ENCODE peak calls at places on chromosomes 5 and 9, in five cellular contexts. One of them, this sample, is unnamed.

GRCh38 chr9:35749515-35750255 is 598 bp downstream of the RGP1 start:
- DNase-seq in NCI-H1436 treated with DMSO at 0.1 percent for 48 hours: no peak
- DNase-seq in HTR-8/SVneo: no peak
- DNase-seq in CD4-positive, alpha-beta T cell: peak
- DNase-seq in COR-L47: no peak
- DNase-seq in this sample: peak

GRCh38 chr9:20473566-20474116 is 148.7 kb downstream of the MLLT3 start:
- DNase-seq in NCI-H1436 treated with DMSO at 0.1 percent for 48 hours: no peak
- DNase-seq in HTR-8/SVneo: no peak
- DNase-seq in CD4-positive, alpha-beta T cell: no peak
- DNase-seq in COR-L47: no peak
- DNase-seq in this sample: no peak

GRCh38 chr9:94847486-94847885 is 121.0 kb downstream of the AOPEP start:
- DNase-seq in NCI-H1436 treated with DMSO at 0.1 percent for 48 hours: no peak
- DNase-seq in HTR-8/SVneo: peak
- DNase-seq in CD4-positive, alpha-beta T cell: no peak
- DNase-seq in COR-L47: no peak
- DNase-seq in this sample: no peak

GRCh38 chr5:128649183-128649582 is 111.1 kb upstream of the FBN2 start:
- DNase-seq in NCI-H1436 treated with DMSO at 0.1 percent for 48 hours: no peak
- DNase-seq in HTR-8/SVneo: no peak
- DNase-seq in CD4-positive, alpha-beta T cell: no peak
- DNase-seq in COR-L47: no peak
- DNase-seq in this sample: no peak

GRCh38 chr5:74415695-74416102 is 224.8 kb downstream of the ENC1 start:
- DNase-seq in NCI-H1436 treated with DMSO at 0.1 percent for 48 hours: no peak
- DNase-seq in HTR-8/SVneo: no peak
- DNase-seq in CD4-positive, alpha-beta T cell: no peak
- DNase-seq in COR-L47: no peak
- DNase-seq in this sample: no peak

GRCh38 chr9:109903515-109904138 is 123.6 kb downstream of the PALM2AKAP2 start:
- DNase-seq in NCI-H1436 treated with DMSO at 0.1 percent for 48 hours: no peak
- DNase-seq in HTR-8/SVneo: peak
- DNase-seq in CD4-positive, alpha-beta T cell: peak
- DNase-seq in COR-L47: peak
- DNase-seq in this sample: no peak

GRCh38 chr5:148306446-148306845 is 5.8 kb upstream of the SPINK7 start:
- DNase-seq in NCI-H1436 treated with DMSO at 0.1 percent for 48 hours: no peak
- DNase-seq in HTR-8/SVneo: no peak
- DNase-seq in CD4-positive, alpha-beta T cell: no peak
- DNase-seq in COR-L47: no peak
- DNase-seq in this sample: no peak

GRCh38 chr5:58231041-58231440 is 228.8 kb downstream of the PLK2 start:
- DNase-seq in NCI-H1436 treated with DMSO at 0.1 percent for 48 hours: no peak
- DNase-seq in HTR-8/SVneo: no peak
- DNase-seq in CD4-positive, alpha-beta T cell: no peak
- DNase-seq in COR-L47: no peak
- DNase-seq in this sample: no peak

GRCh38 chr5:58871648-58872242 is 288.9 kb downstream of the RAB3C start:
- DNase-seq in NCI-H1436 treated with DMSO at 0.1 percent for 48 hours: no peak
- DNase-seq in HTR-8/SVneo: peak
- DNase-seq in CD4-positive, alpha-beta T cell: no peak
- DNase-seq in COR-L47: no peak
- DNase-seq in this sample: no peak

GRCh38 chr5:110377411-110378392 is 348.8 kb downstream of the TMEM232 start:
- DNase-seq in NCI-H1436 treated with DMSO at 0.1 percent for 48 hours: no peak
- DNase-seq in HTR-8/SVneo: peak
- DNase-seq in CD4-positive, alpha-beta T cell: no peak
- DNase-seq in COR-L47: no peak
- DNase-seq in this sample: no peak

GRCh38 chr9:128724744-128725211 is 851 bp upstream of the ZDHHC12 start:
- DNase-seq in NCI-H1436 treated with DMSO at 0.1 percent for 48 hours: peak
- DNase-seq in HTR-8/SVneo: peak
- DNase-seq in CD4-positive, alpha-beta T cell: no peak
- DNase-seq in COR-L47: peak
- DNase-seq in this sample: no peak

GRCh38 chr5:128237504-128237903 is 153.9 kb downstream of the SLC12A2 start:
- DNase-seq in NCI-H1436 treated with DMSO at 0.1 percent for 48 hours: no peak
- DNase-seq in HTR-8/SVneo: no peak
- DNase-seq in CD4-positive, alpha-beta T cell: no peak
- DNase-seq in COR-L47: no peak
- DNase-seq in this sample: no peak

GRCh38 chr5:141477815-141478214 is 2.0 kb downstream of the PCDHGC3 start:
- DNase-seq in NCI-H1436 treated with DMSO at 0.1 percent for 48 hours: no peak
- DNase-seq in HTR-8/SVneo: no peak
- DNase-seq in CD4-positive, alpha-beta T cell: no peak
- DNase-seq in COR-L47: no peak
- DNase-seq in this sample: no peak

GRCh38 chr9:24413651-24414050 is 132.0 kb downstream of the IZUMO3 start:
- DNase-seq in NCI-H1436 treated with DMSO at 0.1 percent for 48 hours: no peak
- DNase-seq in HTR-8/SVneo: peak
- DNase-seq in CD4-positive, alpha-beta T cell: no peak
- DNase-seq in COR-L47: no peak
- DNase-seq in this sample: no peak

GRCh38 chr9:71504636-71505035 is 263.7 kb downstream of the CEMIP2 start:
- DNase-seq in NCI-H1436 treated with DMSO at 0.1 percent for 48 hours: no peak
- DNase-seq in HTR-8/SVneo: no peak
- DNase-seq in CD4-positive, alpha-beta T cell: no peak
- DNase-seq in COR-L47: no peak
- DNase-seq in this sample: no peak

GRCh38 chr5:40405230-40405629 is 274.5 kb upstream of the PTGER4 start:
- DNase-seq in NCI-H1436 treated with DMSO at 0.1 percent for 48 hours: no peak
- DNase-seq in HTR-8/SVneo: no peak
- DNase-seq in CD4-positive, alpha-beta T cell: no peak
- DNase-seq in COR-L47: no peak
- DNase-seq in this sample: peak

GRCh38 chr5:103587185-103587748 is 24.7 kb upstream of the NUDT12 start:
- DNase-seq in NCI-H1436 treated with DMSO at 0.1 percent for 48 hours: peak
- DNase-seq in HTR-8/SVneo: peak
- DNase-seq in CD4-positive, alpha-beta T cell: no peak
- DNase-seq in COR-L47: peak
- DNase-seq in this sample: no peak

GRCh38 chr5:6424110-6424659 is 24.5 kb upstream of the UBE2QL1 start:
- DNase-seq in NCI-H1436 treated with DMSO at 0.1 percent for 48 hours: no peak
- DNase-seq in HTR-8/SVneo: no peak
- DNase-seq in CD4-positive, alpha-beta T cell: no peak
- DNase-seq in COR-L47: no peak
- DNase-seq in this sample: no peak

GRCh38 chr5:129945779-129946270 is 41.6 kb downstream of the CHSY3 start:
- DNase-seq in NCI-H1436 treated with DMSO at 0.1 percent for 48 hours: no peak
- DNase-seq in HTR-8/SVneo: no peak
- DNase-seq in CD4-positive, alpha-beta T cell: no peak
- DNase-seq in COR-L47: no peak
- DNase-seq in this sample: no peak

GRCh38 chr5:155616779-155617392 is 603.3 kb downstream of the KIF4B start:
- DNase-seq in NCI-H1436 treated with DMSO at 0.1 percent for 48 hours: no peak
- DNase-seq in HTR-8/SVneo: no peak
- DNase-seq in CD4-positive, alpha-beta T cell: peak
- DNase-seq in COR-L47: peak
- DNase-seq in this sample: peak

GRCh38 chr5:114237766-114238165 is 124.1 kb upstream of the KCNN2 start:
- DNase-seq in NCI-H1436 treated with DMSO at 0.1 percent for 48 hours: no peak
- DNase-seq in HTR-8/SVneo: peak
- DNase-seq in CD4-positive, alpha-beta T cell: no peak
- DNase-seq in COR-L47: no peak
- DNase-seq in this sample: no peak

GRCh38 chr9:38334234-38334633 is 58.3 kb upstream of the ALDH1B1 start:
- DNase-seq in NCI-H1436 treated with DMSO at 0.1 percent for 48 hours: no peak
- DNase-seq in HTR-8/SVneo: no peak
- DNase-seq in CD4-positive, alpha-beta T cell: no peak
- DNase-seq in COR-L47: no peak
- DNase-seq in this sample: no peak

GRCh38 chr9:128102861-128103588 is 24.5 kb downstream of the PTGES2 start:
- DNase-seq in NCI-H1436 treated with DMSO at 0.1 percent for 48 hours: no peak
- DNase-seq in HTR-8/SVneo: no peak
- DNase-seq in CD4-positive, alpha-beta T cell: no peak
- DNase-seq in COR-L47: no peak
- DNase-seq in this sample: no peak

GRCh38 chr5:132013006-132013689 is 1.7 kb upstream of the ACSL6 start:
- DNase-seq in NCI-H1436 treated with DMSO at 0.1 percent for 48 hours: no peak
- DNase-seq in HTR-8/SVneo: no peak
- DNase-seq in CD4-positive, alpha-beta T cell: peak
- DNase-seq in COR-L47: no peak
- DNase-seq in this sample: no peak

GRCh38 chr9:113528811-113529210 is 65.3 kb downstream of the RGS3 start:
- DNase-seq in NCI-H1436 treated with DMSO at 0.1 percent for 48 hours: no peak
- DNase-seq in HTR-8/SVneo: no peak
- DNase-seq in CD4-positive, alpha-beta T cell: no peak
- DNase-seq in COR-L47: no peak
- DNase-seq in this sample: no peak